ENCODE peak calls at places on chromosomes 11 and 22, in eight cellular contexts. One of them, this sample, is unnamed.

GRCh38 chr11:114226283-114226859 is 69.8 kb upstream of the NNMT start:
- DNase-seq in AG04449: no peak
- DNase-seq in fibroblast of lung: no peak
- DNase-seq in AG09309: no peak
- DNase-seq in foreskin fibroblast: no peak
- DNase-seq in sigmoid colon: no peak
- DNase-seq in OCI-LY7: no peak
- DNase-seq in GM13976: no peak
- DNase-seq in this sample: no peak

GRCh38 chr11:118341749-118342489 is 586 bp downstream of the CD3D start:
- DNase-seq in AG04449: no peak
- DNase-seq in foreskin fibroblast: no peak
- DNase-seq in sigmoid colon: no peak
- DNase-seq in fibroblast of lung: no peak
- DNase-seq in AG09309: no peak
- DNase-seq in OCI-LY7: no peak
- DNase-seq in GM13976: no peak
- DNase-seq in this sample: no peak

GRCh38 chr11:65894034-65894591 is 3.6 kb downstream of the CCDC85B start:
- DNase-seq in fibroblast of lung: no peak
- DNase-seq in foreskin fibroblast: no peak
- DNase-seq in AG09309: no peak
- DNase-seq in OCI-LY7: peak
- DNase-seq in GM13976: no peak
- DNase-seq in sigmoid colon: no peak
- DNase-seq in AG04449: no peak
- DNase-seq in this sample: no peak

GRCh38 chr11:86938900-86939880 is 16.0 kb downstream of the FZD4 start:
- DNase-seq in OCI-LY7: peak
- DNase-seq in foreskin fibroblast: peak
- DNase-seq in AG09309: no peak
- DNase-seq in fibroblast of lung: peak
- DNase-seq in GM13976: peak
- DNase-seq in AG04449: no peak
- DNase-seq in sigmoid colon: no peak
- DNase-seq in this sample: no peak

GRCh38 chr11:115918579-115918978 is 414.4 kb upstream of the CADM1 start:
- DNase-seq in sigmoid colon: no peak
- DNase-seq in foreskin fibroblast: no peak
- DNase-seq in fibroblast of lung: no peak
- DNase-seq in AG04449: no peak
- DNase-seq in AG09309: no peak
- DNase-seq in GM13976: no peak
- DNase-seq in OCI-LY7: no peak
- DNase-seq in this sample: no peak

GRCh38 chr11:27865105-27865504 is 164.8 kb upstream of the BDNF start:
- DNase-seq in fibroblast of lung: no peak
- DNase-seq in OCI-LY7: no peak
- DNase-seq in foreskin fibroblast: no peak
- DNase-seq in GM13976: no peak
- DNase-seq in sigmoid colon: no peak
- DNase-seq in AG09309: no peak
- DNase-seq in AG04449: no peak
- DNase-seq in this sample: no peak

GRCh38 chr11:65316979-65317786 is 2.5 kb downstream of the CDC42EP2 start:
- DNase-seq in OCI-LY7: no peak
- DNase-seq in sigmoid colon: peak
- DNase-seq in AG09309: peak
- DNase-seq in AG04449: no peak
- DNase-seq in GM13976: no peak
- DNase-seq in foreskin fibroblast: peak
- DNase-seq in fibroblast of lung: peak
- DNase-seq in this sample: no peak

GRCh38 chr11:69891421-69892236 is 72.4 kb upstream of the FGF3 start:
- DNase-seq in AG04449: no peak
- DNase-seq in sigmoid colon: no peak
- DNase-seq in GM13976: no peak
- DNase-seq in fibroblast of lung: peak
- DNase-seq in foreskin fibroblast: no peak
- DNase-seq in AG09309: no peak
- DNase-seq in OCI-LY7: no peak
- DNase-seq in this sample: no peak

GRCh38 chr22:36954251-36955014 is 41.0 kb downstream of the CSF2RB start:
- DNase-seq in sigmoid colon: no peak
- DNase-seq in GM13976: peak
- DNase-seq in OCI-LY7: no peak
- DNase-seq in fibroblast of lung: no peak
- DNase-seq in AG04449: no peak
- DNase-seq in foreskin fibroblast: no peak
- DNase-seq in AG09309: no peak
- DNase-seq in this sample: peak

GRCh38 chr11:16299884-16300778 is 56.2 kb downstream of the SOX6 start:
- DNase-seq in fibroblast of lung: no peak
- DNase-seq in AG09309: no peak
- DNase-seq in GM13976: no peak
- DNase-seq in foreskin fibroblast: no peak
- DNase-seq in AG04449: no peak
- DNase-seq in OCI-LY7: no peak
- DNase-seq in sigmoid colon: no peak
- DNase-seq in this sample: no peak

GRCh38 chr11:83918471-83918870 is 632.3 kb upstream of the CCDC90B start:
- DNase-seq in sigmoid colon: peak
- DNase-seq in GM13976: no peak
- DNase-seq in AG09309: no peak
- DNase-seq in OCI-LY7: no peak
- DNase-seq in fibroblast of lung: no peak
- DNase-seq in AG04449: no peak
- DNase-seq in foreskin fibroblast: no peak
- DNase-seq in this sample: no peak

GRCh38 chr11:127600674-127601073 is 600.1 kb upstream of the KIRREL3 start:
- DNase-seq in GM13976: no peak
- DNase-seq in sigmoid colon: no peak
- DNase-seq in fibroblast of lung: no peak
- DNase-seq in foreskin fibroblast: no peak
- DNase-seq in AG04449: no peak
- DNase-seq in AG09309: no peak
- DNase-seq in OCI-LY7: no peak
- DNase-seq in this sample: no peak

GRCh38 chr11:61732705-61733104 is 19.7 kb upstream of the MYRF start:
- DNase-seq in foreskin fibroblast: peak
- DNase-seq in AG04449: no peak
- DNase-seq in sigmoid colon: no peak
- DNase-seq in GM13976: no peak
- DNase-seq in AG09309: no peak
- DNase-seq in OCI-LY7: no peak
- DNase-seq in fibroblast of lung: peak
- DNase-seq in this sample: no peak

GRCh38 chr22:31173386-31174145 is 13.6 kb downstream of the RNF185 start:
- DNase-seq in foreskin fibroblast: peak
- DNase-seq in AG04449: peak
- DNase-seq in sigmoid colon: no peak
- DNase-seq in fibroblast of lung: peak
- DNase-seq in AG09309: peak
- DNase-seq in GM13976: no peak
- DNase-seq in OCI-LY7: no peak
- DNase-seq in this sample: no peak

GRCh38 chr22:19579113-19579811 is 55.1 kb upstream of the CLDN5 start:
- DNase-seq in GM13976: no peak
- DNase-seq in AG04449: no peak
- DNase-seq in sigmoid colon: no peak
- DNase-seq in fibroblast of lung: peak
- DNase-seq in OCI-LY7: peak
- DNase-seq in AG09309: no peak
- DNase-seq in foreskin fibroblast: no peak
- DNase-seq in this sample: no peak

GRCh38 chr11:8613036-8613435 is 19.0 kb upstream of the STK33 start:
- DNase-seq in sigmoid colon: no peak
- DNase-seq in OCI-LY7: no peak
- DNase-seq in foreskin fibroblast: no peak
- DNase-seq in AG04449: no peak
- DNase-seq in AG09309: no peak
- DNase-seq in fibroblast of lung: no peak
- DNase-seq in GM13976: no peak
- DNase-seq in this sample: no peak

GRCh38 chr22:18954333-18954732 is 18.2 kb upstream of the PRODH start:
- DNase-seq in GM13976: peak
- DNase-seq in fibroblast of lung: peak
- DNase-seq in OCI-LY7: peak
- DNase-seq in AG09309: no peak
- DNase-seq in foreskin fibroblast: peak
- DNase-seq in AG04449: no peak
- DNase-seq in sigmoid colon: peak
- DNase-seq in this sample: peak

GRCh38 chr11:15627560-15627959 is 512.8 kb downstream of the INSC start:
- DNase-seq in AG09309: no peak
- DNase-seq in AG04449: no peak
- DNase-seq in sigmoid colon: no peak
- DNase-seq in fibroblast of lung: peak
- DNase-seq in OCI-LY7: no peak
- DNase-seq in foreskin fibroblast: peak
- DNase-seq in GM13976: no peak
- DNase-seq in this sample: no peak

GRCh38 chr11:120759046-120759445 is 247.5 kb downstream of the GRIK4 start:
- DNase-seq in AG04449: no peak
- DNase-seq in GM13976: no peak
- DNase-seq in fibroblast of lung: no peak
- DNase-seq in AG09309: no peak
- DNase-seq in sigmoid colon: no peak
- DNase-seq in OCI-LY7: no peak
- DNase-seq in foreskin fibroblast: no peak
- DNase-seq in this sample: no peak

GRCh38 chr11:112644410-112645131 is 316.6 kb upstream of the NCAM1 start:
- DNase-seq in fibroblast of lung: no peak
- DNase-seq in GM13976: no peak
- DNase-seq in AG09309: no peak
- DNase-seq in AG04449: no peak
- DNase-seq in sigmoid colon: no peak
- DNase-seq in OCI-LY7: no peak
- DNase-seq in foreskin fibroblast: no peak
- DNase-seq in this sample: peak

GRCh38 chr11:3132831-3133455 is 32.2 kb downstream of the OSBPL5 start:
- DNase-seq in AG09309: no peak
- DNase-seq in sigmoid colon: peak
- DNase-seq in fibroblast of lung: no peak
- DNase-seq in GM13976: no peak
- DNase-seq in foreskin fibroblast: no peak
- DNase-seq in AG04449: no peak
- DNase-seq in OCI-LY7: no peak
- DNase-seq in this sample: no peak

GRCh38 chr22:50600967-50601668 is 525 bp downstream of the MAPK8IP2 start:
- DNase-seq in GM13976: peak
- DNase-seq in foreskin fibroblast: no peak
- DNase-seq in fibroblast of lung: no peak
- DNase-seq in AG09309: no peak
- DNase-seq in sigmoid colon: no peak
- DNase-seq in AG04449: no peak
- DNase-seq in OCI-LY7: no peak
- DNase-seq in this sample: no peak

GRCh38 chr11:93540337-93540736 is 2.9 kb downstream of the SMCO4 start:
- DNase-seq in GM13976: no peak
- DNase-seq in fibroblast of lung: no peak
- DNase-seq in AG04449: no peak
- DNase-seq in foreskin fibroblast: no peak
- DNase-seq in OCI-LY7: no peak
- DNase-seq in sigmoid colon: no peak
- DNase-seq in AG09309: no peak
- DNase-seq in this sample: no peak

GRCh38 chr11:69718147-69718546 is 14.3 kb upstream of the FGF19 start:
- DNase-seq in GM13976: peak
- DNase-seq in fibroblast of lung: peak
- DNase-seq in AG09309: no peak
- DNase-seq in sigmoid colon: no peak
- DNase-seq in foreskin fibroblast: peak
- DNase-seq in AG04449: no peak
- DNase-seq in OCI-LY7: peak
- DNase-seq in this sample: peak

DNA sequence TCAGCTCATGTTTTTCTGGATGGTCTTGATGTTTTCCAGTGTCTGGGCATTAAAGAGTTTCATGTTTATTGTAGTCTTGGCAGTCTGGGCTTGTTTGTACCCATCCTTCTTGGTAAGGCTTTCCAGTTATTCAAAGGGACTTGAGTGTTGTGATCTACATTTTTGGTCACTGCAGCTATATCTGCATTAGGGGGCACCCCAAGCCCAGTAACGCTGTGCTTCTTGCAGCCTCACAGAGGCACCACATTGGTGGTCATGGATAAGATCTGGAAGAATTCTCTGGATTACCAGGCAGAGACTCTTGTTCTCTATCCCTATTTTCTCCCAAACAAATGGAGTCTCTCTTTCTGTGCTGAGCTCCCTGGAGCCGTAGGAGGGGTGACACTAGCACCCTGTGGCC is 451.5 kb upstream of the FAT3 start:
- DNase-seq in foreskin fibroblast: no peak
- DNase-seq in GM13976: no peak
- DNase-seq in fibroblast of lung: peak
- DNase-seq in sigmoid colon: no peak
- DNase-seq in AG04449: no peak
- DNase-seq in OCI-LY7: no peak
- DNase-seq in AG09309: peak
- DNase-seq in this sample: no peak
- TF ChIP-seq CTCF in foreskin fibroblast: peak
- TF ChIP-seq CTCF in GM13976: no peak
- TF ChIP-seq CTCF in fibroblast of lung: peak
- TF ChIP-seq CTCF in sigmoid colon: no peak
- TF ChIP-seq CTCF in AG04449: no peak
- TF ChIP-seq CTCF in OCI-LY7: no peak
- TF ChIP-seq CTCF in AG09309: no peak
- TF ChIP-seq CTCF in this sample: no peak

GRCh38 chr11:45021692-45022130 is 71.0 kb upstream of the TP53I11 start:
- DNase-seq in fibroblast of lung: peak
- DNase-seq in OCI-LY7: no peak
- DNase-seq in GM13976: no peak
- DNase-seq in foreskin fibroblast: peak
- DNase-seq in AG09309: peak
- DNase-seq in sigmoid colon: peak
- DNase-seq in AG04449: no peak
- DNase-seq in this sample: no peak
- TF ChIP-seq CTCF in fibroblast of lung: no peak
- TF ChIP-seq CTCF in OCI-LY7: no peak
- TF ChIP-seq CTCF in GM13976: no peak
- TF ChIP-seq CTCF in foreskin fibroblast: no peak
- TF ChIP-seq CTCF in AG09309: no peak
- TF ChIP-seq CTCF in sigmoid colon: no peak
- TF ChIP-seq CTCF in AG04449: no peak
- TF ChIP-seq CTCF in this sample: no peak

GRCh38 chr11:55719608-55720160 is 53.6 kb upstream of the OR5D13 start:
- DNase-seq in OCI-LY7: no peak
- DNase-seq in fibroblast of lung: no peak
- DNase-seq in sigmoid colon: no peak
- DNase-seq in AG04449: no peak
- DNase-seq in foreskin fibroblast: no peak
- DNase-seq in GM13976: no peak
- DNase-seq in AG09309: no peak
- DNase-seq in this sample: no peak

GRCh38 chr11:55714982-55715888 is 53.2 kb downstream of the OR4C6 start:
- DNase-seq in fibroblast of lung: no peak
- DNase-seq in AG04449: no peak
- DNase-seq in OCI-LY7: peak
- DNase-seq in AG09309: no peak
- DNase-seq in GM13976: no peak
- DNase-seq in sigmoid colon: no peak
- DNase-seq in foreskin fibroblast: no peak
- DNase-seq in this sample: no peak
- TF ChIP-seq CTCF in fibroblast of lung: no peak
- TF ChIP-seq CTCF in AG04449: no peak
- TF ChIP-seq CTCF in OCI-LY7: peak
- TF ChIP-seq CTCF in AG09309: no peak
- TF ChIP-seq CTCF in GM13976: peak
- TF ChIP-seq CTCF in sigmoid colon: no peak
- TF ChIP-seq CTCF in foreskin fibroblast: peak
- TF ChIP-seq CTCF in this sample: peak

GRCh38 chr22:27239520-27239919 is 562.0 kb downstream of the MN1 start:
- DNase-seq in AG04449: no peak
- DNase-seq in foreskin fibroblast: no peak
- DNase-seq in OCI-LY7: no peak
- DNase-seq in AG09309: no peak
- DNase-seq in sigmoid colon: no peak
- DNase-seq in fibroblast of lung: no peak
- DNase-seq in GM13976: no peak
- DNase-seq in this sample: no peak
- TF ChIP-seq CTCF in AG04449: no peak
- TF ChIP-seq CTCF in foreskin fibroblast: no peak
- TF ChIP-seq CTCF in OCI-LY7: no peak
- TF ChIP-seq CTCF in AG09309: no peak
- TF ChIP-seq CTCF in sigmoid colon: no peak
- TF ChIP-seq CTCF in fibroblast of lung: no peak
- TF ChIP-seq CTCF in GM13976: no peak
- TF ChIP-seq CTCF in this sample: no peak

This sample was measured in GM06990.